ENCODE peak calls at places on chromosomes 2 and 18, in seven cellular contexts. G is PC-3, V is right atrium auricular region, C is dorsolateral prefrontal cortex, O is ovary, W is thoracic aorta, U is heart left ventricle. R is an unnamed sample.

GRCh38 chr2:98127229-98127989 is 40.4 kb downstream of the VWA3B start:
- DNase-seq in U (no peak), V (no peak), C (no peak), W (no peak), G (peak; percentile 16), O (no peak), R (peak; percentile 82)

GRCh38 chr2:195575879-195576391 is 81.1 kb upstream of the SLC39A10 start:
- DNase-seq in U (no peak), W (no peak), V (no peak), C (no peak), G (peak; percentile 94), O (no peak), R (peak; percentile 89)

GRCh38 chr2:214376631-214377624 is 33.9 kb upstream of the VWC2L start:
- DNase-seq in O (no peak), W (no peak), G (peak; percentile 68), U (no peak), V (no peak), C (no peak), R (peak; percentile 48)

GRCh38 chr18:48340502-48340901 is 68.7 kb downstream of the ZBTB7C start:
- DNase-seq in W (no peak), C (no peak), V (no peak), U (no peak), O (no peak), G (no peak), R (no peak)

GRCh38 chr2:221034973-221035372 is 537.1 kb downstream of the EPHA4 start:
- DNase-seq in G (no peak), V (no peak), U (no peak), C (no peak), W (no peak), O (no peak), R (no peak)

GRCh38 chr2:2709091-2709770 is 378.2 kb upstream of the MYT1L start:
- DNase-seq in U (no peak), V (no peak), C (no peak), W (no peak), O (no peak), G (no peak), R (no peak)

GRCh38 chr2:105690566-105690965 is 54.1 kb upstream of the NCK2 start:
- DNase-seq in W (no peak), G (no peak), U (no peak), C (no peak), V (no peak), O (no peak), R (no peak)

GRCh38 chr2:159891917-159892691 is 94.1 kb upstream of the CD302 start:
- DNase-seq in O (no peak), G (peak; percentile 88), C (no peak), U (no peak), W (no peak), V (no peak), R (peak; percentile 84)

GRCh38 chr2:120736202-120736954 is 710 bp downstream of the GLI2 start:
- DNase-seq in C (no peak), W (no peak), V (peak; percentile 59), U (no peak), O (peak; percentile 80), G (no peak), R (peak; percentile 18)

GRCh38 chr18:24763765-24764548 is 303.5 kb downstream of the HRH4 start:
- DNase-seq in O (peak; percentile 24), G (peak; percentile 4), V (no peak), C (no peak), W (no peak), U (peak; percentile 86), R (peak; percentile 8)

GRCh38 chr2:172944794-172945510 is 130.7 kb upstream of the MAP3K20 start:
- DNase-seq in U (no peak), W (no peak), C (no peak), V (no peak), O (no peak), G (no peak), R (no peak)

GRCh38 chr18:13137939-13138821 is 80.4 kb upstream of the LDLRAD4 start:
- DNase-seq in W (no peak), O (peak; percentile 68), G (peak; percentile 40), C (no peak), V (peak; percentile 81), U (peak; percentile 69), R (no peak)

GRCh38 chr18:76686737-76687231 is 135.6 kb upstream of the ZNF236 start:
- DNase-seq in W (no peak), U (peak; percentile 44), C (peak; percentile 49), V (peak; percentile 79), O (peak; percentile 81), G (peak; percentile 70), R (peak; percentile 73)

GRCh38 chr2:200051621-200051945 is 96.2 kb downstream of the MAIP1 start:
- DNase-seq in C (no peak), G (no peak), W (no peak), V (no peak), U (no peak), O (no peak), R (peak; percentile 29)

GRCh38 chr18:63823516-63824219 is 48.5 kb downstream of the SERPINB7 start:
- DNase-seq in V (no peak), C (no peak), O (no peak), U (no peak), W (no peak), G (peak; percentile 80), R (peak; percentile 51)

GRCh38 chr2:126972272-126972626 is 73.6 kb downstream of the TEX51 start:
- DNase-seq in O (no peak), V (no peak), G (no peak), C (no peak), U (no peak), W (no peak), R (no peak)

GRCh38 chr2:197137826-197138480 is 172.6 kb downstream of the ANKRD44 start:
- DNase-seq in U (no peak), O (no peak), G (peak; percentile 46), W (no peak), V (no peak), C (no peak), R (peak; percentile 46)

GRCh38 chr2:241935774-241936173 is 66.2 kb downstream of the RTP5 start:
- DNase-seq in W (no peak), C (no peak), G (no peak), O (no peak), V (no peak), U (no peak), R (no peak)

GRCh38 chr18:24793742-24794141 is 333.3 kb downstream of the HRH4 start:
- DNase-seq in O (no peak), W (no peak), V (no peak), G (no peak), U (no peak), C (no peak), R (no peak)

GRCh38 chr18:24212939-24213338 is 74.1 kb downstream of the CABYR start:
- DNase-seq in V (no peak), W (no peak), C (no peak), U (no peak), O (no peak), G (peak; percentile 97), R (peak; percentile 99)

GRCh38 chr2:199798881-199799580 is 52.0 kb downstream of the FTCDNL1 start:
- DNase-seq in C (peak; percentile 57), O (peak; percentile 21), G (no peak), W (peak; percentile 4), V (no peak), U (peak; percentile 45), R (no peak)

GRCh38 chr2:165239230-165239629 is at the start of gene SCN2A:
- DNase-seq in O (no peak), U (no peak), W (no peak), G (peak; percentile 67), C (no peak), V (no peak), R (peak; percentile 81)

GRCh38 chr2:64838817-64839216 is 150.4 kb upstream of the SLC1A4 start:
- DNase-seq in G (peak; percentile 98), U (no peak), V (no peak), W (peak; percentile 30), O (no peak), C (no peak), R (peak; percentile 95)

GRCh38 chr2:218873359-218874194 is 7.1 kb upstream of the WNT10A start:
- DNase-seq in G (no peak), V (no peak), O (no peak), C (no peak), W (no peak), U (no peak), R (no peak)

DNA sequence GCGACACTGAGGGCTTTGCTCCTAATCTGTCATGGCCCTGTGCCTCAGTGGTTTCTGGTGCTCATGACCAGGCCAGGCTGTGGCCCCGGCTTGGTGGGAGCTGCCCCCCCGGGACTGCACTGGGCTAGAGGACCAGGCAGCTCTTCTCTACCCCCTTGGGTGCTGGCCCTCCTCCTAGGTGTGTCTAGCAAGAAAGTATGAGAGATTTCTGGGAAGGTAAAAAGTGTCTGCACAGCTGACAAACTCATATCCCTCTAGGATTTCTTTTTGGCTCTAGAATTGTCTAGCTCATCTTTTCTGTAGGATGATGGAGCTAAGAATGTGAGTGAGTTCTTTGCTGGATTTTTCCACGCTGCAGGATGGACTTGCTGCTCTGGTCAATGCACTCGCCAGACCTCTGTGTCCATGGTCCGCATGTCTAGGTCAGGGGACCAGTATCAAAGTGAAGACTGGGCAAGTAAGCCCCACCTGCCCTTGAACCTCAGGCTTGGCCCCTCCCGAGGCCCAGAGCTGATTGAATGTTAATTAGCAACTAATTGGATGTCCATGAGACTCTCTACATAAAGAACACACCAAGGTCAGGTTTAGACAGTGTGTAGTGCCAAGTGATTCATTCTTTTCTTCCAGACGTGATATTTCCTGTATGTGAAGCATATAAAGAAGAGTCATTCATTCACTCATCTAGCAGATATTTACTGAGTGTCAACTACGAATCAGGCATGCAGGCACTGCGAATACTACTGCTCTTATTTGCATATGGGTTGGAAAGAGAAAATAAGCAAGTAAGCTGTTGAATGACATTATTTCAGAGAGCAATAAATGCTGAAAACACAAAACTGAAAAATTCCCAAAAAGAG is 15.6 kb upstream of the PSD4 start:
- DNase-seq in C (no peak), G (peak; percentile 89), V (peak; percentile 38), W (no peak), U (no peak), O (no peak), R (peak; percentile 87)
- H3K4me3 ChIP-seq in C (no peak overlapping the region), G (peak overlapping the region; percentile 83), V (peak overlapping the region; percentile 39), W (peak overlapping the region; percentile 56), U (peak overlapping the region; percentile 45), O (peak overlapping the region; percentile 24), R (peak overlapping the region; percentile 49)

DNA sequence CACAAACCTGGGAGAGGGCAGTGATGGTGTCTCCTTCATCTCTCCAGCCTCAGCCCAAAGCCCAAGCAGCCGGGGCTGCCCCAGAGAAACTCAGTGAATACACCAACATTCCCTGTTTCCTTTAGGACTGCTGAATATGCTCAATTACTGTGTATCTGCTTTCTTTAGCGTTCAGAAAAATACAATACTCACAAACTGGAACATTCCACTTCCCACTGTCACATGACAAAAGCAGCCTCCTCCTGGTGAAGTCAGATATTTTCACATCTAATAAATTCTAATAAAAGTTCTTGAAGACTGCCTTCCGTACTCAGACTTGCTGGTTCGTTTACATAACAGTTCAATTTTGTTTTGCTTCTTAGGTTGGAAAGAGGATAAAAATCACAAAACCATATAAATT is 190.9 kb upstream of the HNRNPA3 start:
- DNase-seq in C (no peak), W (no peak), O (no peak), U (no peak), V (no peak), G (no peak), R (no peak)
- TF ChIP-seq CTCF in C (no peak), W (no peak), O (no peak), U (no peak), V (no peak), G (no peak), R (no peak)

GRCh38 chr2:74836675-74837401 is 2.9 kb downstream of the HK2 start:
- DNase-seq in U (no peak), O (no peak), V (no peak), G (no peak), W (no peak), C (no peak), R (no peak)
- H3K4me3 ChIP-seq in U (no peak overlapping the region), O (no peak overlapping the region), V (no peak overlapping the region), G (peak overlapping the region; percentile 82), W (peak overlapping the region; percentile 99), C (no peak overlapping the region), R (peak overlapping the region; percentile 82)

GRCh38 chr2:12205086-12205485 is 458.7 kb downstream of the LPIN1 start:
- DNase-seq in V (no peak), W (no peak), O (no peak), G (no peak), C (no peak), U (no peak), R (no peak)
- TF ChIP-seq CTCF in V (no peak), W (no peak), O (no peak), G (no peak), C (no peak), U (no peak), R (no peak)

R was measured in epithelial cell of esophagus.